ENCODE peak calls at places on chromosomes 16 and 17, in eight cellular contexts. U is naive thymus-derived CD8-positive, alpha-beta T cell; N is pancreas; W is COR-L47; F is M059J; X is non-pigmented ciliary epithelial cell; B is stimulated activated CD4-positive, alpha-beta T cell treated with anti-CD3 and anti-CD28 coated beads, Interleukin-2, amount 100 ng/mL, for 24 hours; J is T-helper 2 cell. Z is an unnamed sample.
A peak's percentile ranks its signal among the peaks of the same experiment; 100 is the strongest.

GRCh38 chr16:3770530-3770929 is 53.2 kb upstream of the TRAP1 start:
- DNase-seq in U (no peak), N (peak; percentile 40), W (no peak), F (no peak), X (no peak), B (no peak), J (no peak), Z (no peak)

GRCh38 chr17:33371377-33371776 is 78.3 kb upstream of the ASIC2 start:
- DNase-seq in U (no peak), N (no peak), W (no peak), F (no peak), X (no peak), B (no peak), J (no peak), Z (no peak)

GRCh38 chr16:86180780-86181179 is 281.8 kb downstream of the IRF8 start:
- DNase-seq in U (no peak), N (no peak), W (no peak), F (no peak), X (no peak), B (no peak), J (no peak), Z (no peak)

GRCh38 chr17:49456172-49456965 is 38.7 kb upstream of the NGFR start:
- DNase-seq in U (no peak), N (no peak), W (no peak), F (peak; percentile 90), X (peak; percentile 32), B (no peak), J (no peak), Z (no peak)

GRCh38 chr17:41060052-41060604 is at the start of gene KRTAP2-3:
- DNase-seq in U (no peak), N (no peak), W (no peak), F (peak; percentile 97), X (peak; percentile 92), B (no peak), J (no peak), Z (no peak)

GRCh38 chr17:7862692-7863437 is 5.1 kb downstream of the CYB5D1 start:
- DNase-seq in U (peak; percentile 84), N (peak; percentile 34), W (no peak), F (peak; percentile 46), X (no peak), B (peak; percentile 39), J (no peak), Z (peak; percentile 67)

GRCh38 chr17:28499366-28499668 is 6.8 kb upstream of the FOXN1 start:
- DNase-seq in U (no peak), N (no peak), W (peak; percentile 68), F (no peak), X (no peak), B (no peak), J (no peak), Z (no peak)

GRCh38 chr16:88924834-88925539 is 52.0 kb downstream of the CBFA2T3 start:
- DNase-seq in U (peak; percentile 71), N (peak; percentile 89), W (peak; percentile 91), F (peak; percentile 90), X (peak; percentile 41), B (peak; percentile 38), J (no peak), Z (no peak)

GRCh38 chr17:2002767-2003329 is 22.3 kb downstream of the RTN4RL1 start:
- DNase-seq in U (no peak), N (no peak), W (no peak), F (no peak), X (no peak), B (no peak), J (no peak), Z (no peak)

GRCh38 chr17:76197911-76198310 is 42.4 kb downstream of the RNF157 start:
- DNase-seq in U (no peak), N (no peak), W (no peak), F (no peak), X (no peak), B (no peak), J (no peak), Z (no peak)

GRCh38 chr17:27620721-27621120 is 10.3 kb upstream of the LGALS9 start:
- DNase-seq in U (no peak), N (no peak), W (no peak), F (no peak), X (no peak), B (no peak), J (no peak), Z (no peak)

GRCh38 chr17:64750891-64751677 is 89.0 kb upstream of the SMURF2 start:
- DNase-seq in U (no peak), N (no peak), W (no peak), F (no peak), X (no peak), B (no peak), J (no peak), Z (no peak)

GRCh38 chr16:24990803-24991202 is 24.4 kb downstream of the ARHGAP17 start:
- DNase-seq in U (no peak), N (no peak), W (no peak), F (no peak), X (no peak), B (no peak), J (no peak), Z (no peak)

GRCh38 chr17:230371-230770 is 48.9 kb upstream of the DOC2B start:
- DNase-seq in U (peak; percentile 53), N (peak; percentile 7), W (no peak), F (no peak), X (no peak), B (no peak), J (no peak), Z (no peak)

GRCh38 chr16:89037261-89038152 is 56.1 kb upstream of the ACSF3 start:
- DNase-seq in U (peak; percentile 59), N (peak; percentile 21), W (no peak), F (peak; percentile 46), X (no peak), B (peak; percentile 36), J (no peak), Z (no peak)

GRCh38 chr17:59284317-59284716 is 47.1 kb upstream of the YPEL2 start:
- DNase-seq in U (no peak), N (no peak), W (no peak), F (peak; percentile 44), X (no peak), B (no peak), J (no peak), Z (no peak)

GRCh38 chr17:32881054-32881453 is 4.1 kb upstream of the MYO1D start:
- DNase-seq in U (no peak), N (no peak), W (no peak), F (no peak), X (no peak), B (no peak), J (no peak), Z (no peak)

GRCh38 chr17:42132941-42133340 is 10.3 kb downstream of the HSPB9 start:
- DNase-seq in U (no peak), N (peak; percentile 73), W (no peak), F (peak; percentile 94), X (no peak), B (peak; percentile 44), J (no peak), Z (peak; percentile 89)

GRCh38 chr17:48997103-48997826 is at the start of gene IGF2BP1:
- DNase-seq in U (no peak), N (no peak), W (no peak), F (no peak), X (no peak), B (peak; percentile 47), J (no peak), Z (no peak)

GRCh38 chr17:34899892-34900291 is 61.4 kb downstream of the CCT6B start:
- DNase-seq in U (no peak), N (no peak), W (no peak), F (no peak), X (no peak), B (no peak), J (no peak), Z (no peak)

GRCh38 chr17:62740066-62740465 is 68.0 kb downstream of the MARCHF10 start:
- DNase-seq in U (no peak), N (no peak), W (no peak), F (no peak), X (no peak), B (no peak), J (no peak), Z (peak; percentile 6)

GRCh38 chr16:19429271-19429670 is 11.6 kb downstream of the TMC5 start:
- DNase-seq in U (no peak), N (no peak), W (no peak), F (no peak), X (no peak), B (no peak), J (no peak), Z (no peak)

GRCh38 chr17:16100737-16101400 is 101.2 kb downstream of the TTC19 start:
- DNase-seq in U (no peak), N (no peak), W (no peak), F (peak; percentile 22), X (no peak), B (no peak), J (no peak), Z (no peak)

GRCh38 chr16:48434653-48435318 is 49.6 kb upstream of the SIAH1 start:
- DNase-seq in U (no peak), N (no peak), W (no peak), F (no peak), X (no peak), B (no peak), J (no peak), Z (peak; percentile 22)

GRCh38 chr17:8123695-8124349 is at the start of gene HES7:
- DNase-seq in U (peak; percentile 64), N (no peak), W (no peak), F (peak; percentile 49), X (no peak), B (peak; percentile 20), J (no peak), Z (no peak)

GRCh38 chr16:31329671-31330552 is 25.1 kb upstream of the ITGAX start:
- DNase-seq in U (no peak), N (no peak), W (no peak), F (no peak), X (no peak), B (no peak), J (no peak), Z (no peak)

GRCh38 chr17:16516594-16517018 is 24.6 kb upstream of the LRRC75A start:
- DNase-seq in U (no peak), N (no peak), W (no peak), F (peak; percentile 68), X (peak; percentile 43), B (no peak), J (no peak), Z (peak; percentile 39)

GRCh38 chr16:79209308-79209707 is 391.2 kb downstream of the MAF start:
- DNase-seq in U (no peak), N (no peak), W (no peak), F (no peak), X (no peak), B (no peak), J (no peak), Z (peak; percentile 67)